ENCODE peak calls at places on chromosomes 7 and 10, in four cellular contexts. Z is bronchial epithelial cell, R is RWPE1, W is iPS-NIHi11. K is an unnamed sample.

GRCh38 chr10:89845541-89846275 is 144.3 kb downstream of the KIF20B start:
- DNase-seq in Z (peak), W (no peak), R (peak), K (no peak)

GRCh38 chr7:3300221-3300650 is 816 bp upstream of the SDK1 start:
- DNase-seq in W (no peak), Z (no peak), R (no peak), K (no peak)

GRCh38 chr7:151062399-151063211 is 3.2 kb downstream of the SLC4A2 start:
- DNase-seq in W (peak), Z (no peak), R (no peak), K (peak)

GRCh38 chr10:103715430-103715829 is 139.9 kb downstream of the SH3PXD2A start:
- DNase-seq in R (peak), W (no peak), Z (peak), K (no peak)

GRCh38 chr10:62163024-62163423 is 105.6 kb downstream of the RTKN2 start:
- DNase-seq in R (no peak), Z (no peak), W (no peak), K (no peak)

GRCh38 chr7:47988496-47989386 is 9.3 kb upstream of the HUS1 start:
- DNase-seq in W (peak), Z (no peak), R (peak), K (no peak)

GRCh38 chr7:34939175-34939574 is 98.1 kb downstream of the DPY19L1 start:
- DNase-seq in Z (peak), W (no peak), R (no peak), K (no peak)

GRCh38 chr10:98456043-98456570 is 9.4 kb upstream of the HPS1 start:
- DNase-seq in W (no peak), Z (no peak), R (no peak), K (no peak)

GRCh38 chr10:123249894-123250293 is 95.7 kb downstream of the BUB3 start:
- DNase-seq in Z (no peak), W (no peak), R (no peak), K (no peak)

GRCh38 chr7:129840757-129841156 is 112.0 kb downstream of the UBE2H start:
- DNase-seq in R (no peak), W (no peak), Z (no peak), K (no peak)

GRCh38 chr7:50852901-50853300 is 70.2 kb upstream of the GRB10 start:
- DNase-seq in R (no peak), W (no peak), Z (no peak), K (no peak)

GRCh38 chr7:2009541-2010001 is 223.2 kb downstream of the MAD1L1 start:
- DNase-seq in Z (no peak), W (no peak), R (no peak), K (no peak)

GRCh38 chr7:124364283-124364682 is 331.4 kb upstream of the TMEM229A start:
- DNase-seq in W (no peak), R (no peak), Z (no peak), K (no peak)

GRCh38 chr7:22688034-22688433 is 39.0 kb upstream of the IL6 start:
- DNase-seq in Z (no peak), R (no peak), W (no peak), K (no peak)

GRCh38 chr7:157824819-157825121 is 488.0 kb downstream of the DNAJB6 start:
- DNase-seq in R (no peak), W (no peak), Z (no peak), K (no peak)

GRCh38 chr10:113610636-113611601 is 52.9 kb downstream of the NRAP start:
- DNase-seq in W (peak), Z (no peak), R (no peak), K (no peak)

GRCh38 chr7:141074162-141074989 is 512 bp downstream of the TMEM178B start:
- DNase-seq in R (no peak), W (peak), Z (no peak), K (no peak)